ENCODE peak calls at places on chromosomes 13 and 19, in nine cellular contexts. One of them, this sample, is unnamed.

GRCh38 chr13:66328486-66328885 is 901.6 kb downstream of the PCDH9 start:
- DNase-seq in K562: no peak
- DNase-seq in esophagus muscularis mucosa: no peak
- DNase-seq in tibial nerve: no peak
- DNase-seq in transverse colon: no peak
- DNase-seq in upper lobe of left lung: no peak
- DNase-seq in sigmoid colon: no peak
- DNase-seq in A549: no peak
- DNase-seq in suprapubic skin: no peak
- DNase-seq in this sample: no peak

GRCh38 chr13:100734194-100734720 is 59.7 kb upstream of the TMTC4 start:
- DNase-seq in K562: no peak
- DNase-seq in esophagus muscularis mucosa: no peak
- DNase-seq in tibial nerve: no peak
- DNase-seq in transverse colon: no peak
- DNase-seq in upper lobe of left lung: no peak
- DNase-seq in sigmoid colon: no peak
- DNase-seq in A549: no peak
- DNase-seq in suprapubic skin: no peak
- DNase-seq in this sample: no peak

GRCh38 chr13:41652735-41653361 is 195.5 kb downstream of the RGCC start:
- DNase-seq in K562: peak; percentile 11
- DNase-seq in esophagus muscularis mucosa: no peak
- DNase-seq in tibial nerve: peak; percentile 59
- DNase-seq in transverse colon: no peak
- DNase-seq in upper lobe of left lung: no peak
- DNase-seq in sigmoid colon: no peak
- DNase-seq in A549: peak; percentile 7
- DNase-seq in suprapubic skin: no peak
- DNase-seq in this sample: no peak

GRCh38 chr19:8399681-8400188 is 9.6 kb downstream of the RAB11B start:
- DNase-seq in K562: no peak
- DNase-seq in esophagus muscularis mucosa: no peak
- DNase-seq in tibial nerve: no peak
- DNase-seq in transverse colon: no peak
- DNase-seq in upper lobe of left lung: no peak
- DNase-seq in sigmoid colon: no peak
- DNase-seq in A549: no peak
- DNase-seq in suprapubic skin: no peak
- DNase-seq in this sample: no peak

GRCh38 chr13:49374585-49375290 is 69.1 kb downstream of the CAB39L start:
- DNase-seq in K562: peak; percentile 7
- DNase-seq in esophagus muscularis mucosa: no peak
- DNase-seq in tibial nerve: no peak
- DNase-seq in transverse colon: no peak
- DNase-seq in upper lobe of left lung: no peak
- DNase-seq in sigmoid colon: no peak
- DNase-seq in A549: no peak
- DNase-seq in suprapubic skin: no peak
- DNase-seq in this sample: no peak

GRCh38 chr13:66660013-66660804 is 569.9 kb downstream of the PCDH9 start:
- DNase-seq in K562: no peak
- DNase-seq in esophagus muscularis mucosa: no peak
- DNase-seq in tibial nerve: no peak
- DNase-seq in transverse colon: no peak
- DNase-seq in upper lobe of left lung: no peak
- DNase-seq in sigmoid colon: no peak
- DNase-seq in A549: no peak
- DNase-seq in suprapubic skin: no peak
- DNase-seq in this sample: no peak

GRCh38 chr19:17302391-17303166 is 646 bp downstream of the ABHD8 start:
- DNase-seq in K562: no peak
- DNase-seq in esophagus muscularis mucosa: no peak
- DNase-seq in tibial nerve: no peak
- DNase-seq in transverse colon: no peak
- DNase-seq in upper lobe of left lung: peak; percentile 42
- DNase-seq in sigmoid colon: no peak
- DNase-seq in A549: no peak
- DNase-seq in suprapubic skin: no peak
- DNase-seq in this sample: no peak

GRCh38 chr13:28746289-28746612 is 27.5 kb upstream of the SLC46A3 start:
- DNase-seq in K562: no peak
- DNase-seq in esophagus muscularis mucosa: no peak
- DNase-seq in tibial nerve: no peak
- DNase-seq in transverse colon: no peak
- DNase-seq in upper lobe of left lung: no peak
- DNase-seq in sigmoid colon: no peak
- DNase-seq in A549: no peak
- DNase-seq in suprapubic skin: no peak
- DNase-seq in this sample: no peak

GRCh38 chr13:62512194-62513141 is 1096.8 kb upstream of the PCDH20 start:
- DNase-seq in K562: no peak
- DNase-seq in esophagus muscularis mucosa: no peak
- DNase-seq in tibial nerve: no peak
- DNase-seq in transverse colon: peak; percentile 9
- DNase-seq in upper lobe of left lung: peak; percentile 20
- DNase-seq in sigmoid colon: no peak
- DNase-seq in A549: peak; percentile 1
- DNase-seq in suprapubic skin: no peak
- DNase-seq in this sample: peak; percentile 42

GRCh38 chr19:52336117-52336811 is at the start of gene ZNF610:
- DNase-seq in K562: no peak
- DNase-seq in esophagus muscularis mucosa: peak; percentile 96
- DNase-seq in tibial nerve: peak; percentile 81
- DNase-seq in transverse colon: peak; percentile 89
- DNase-seq in upper lobe of left lung: peak; percentile 81
- DNase-seq in sigmoid colon: peak; percentile 94
- DNase-seq in A549: no peak
- DNase-seq in suprapubic skin: peak; percentile 92
- DNase-seq in this sample: peak; percentile 88

GRCh38 chr19:8050274-8051096 is 2.1 kb upstream of the CCL25 start:
- DNase-seq in K562: peak; percentile 97
- DNase-seq in esophagus muscularis mucosa: peak; percentile 95
- DNase-seq in tibial nerve: peak; percentile 79
- DNase-seq in transverse colon: peak; percentile 82
- DNase-seq in upper lobe of left lung: peak; percentile 94
- DNase-seq in sigmoid colon: peak; percentile 84
- DNase-seq in A549: peak; percentile 75
- DNase-seq in suprapubic skin: peak; percentile 91
- DNase-seq in this sample: peak; percentile 75

GRCh38 chr13:65532231-65532630 is 1697.9 kb downstream of the PCDH9 start:
- DNase-seq in K562: no peak
- DNase-seq in esophagus muscularis mucosa: no peak
- DNase-seq in tibial nerve: no peak
- DNase-seq in transverse colon: no peak
- DNase-seq in upper lobe of left lung: no peak
- DNase-seq in sigmoid colon: no peak
- DNase-seq in A549: no peak
- DNase-seq in suprapubic skin: no peak
- DNase-seq in this sample: no peak

GRCh38 chr13:87656311-87656710 is 14.9 kb upstream of the SLITRK5 start:
- DNase-seq in K562: no peak
- DNase-seq in esophagus muscularis mucosa: no peak
- DNase-seq in tibial nerve: no peak
- DNase-seq in transverse colon: no peak
- DNase-seq in upper lobe of left lung: no peak
- DNase-seq in sigmoid colon: no peak
- DNase-seq in A549: no peak
- DNase-seq in suprapubic skin: no peak
- DNase-seq in this sample: no peak

GRCh38 chr19:41192574-41193419 is at the start of gene CYP2S1:
- DNase-seq in K562: peak; percentile 94
- DNase-seq in esophagus muscularis mucosa: no peak
- DNase-seq in tibial nerve: no peak
- DNase-seq in transverse colon: peak; percentile 75
- DNase-seq in upper lobe of left lung: peak; percentile 63
- DNase-seq in sigmoid colon: no peak
- DNase-seq in A549: peak; percentile 93
- DNase-seq in suprapubic skin: no peak
- DNase-seq in this sample: peak; percentile 72

GRCh38 chr13:50519866-50520265 is 323.6 kb downstream of the DLEU7 start:
- DNase-seq in K562: no peak
- DNase-seq in esophagus muscularis mucosa: no peak
- DNase-seq in tibial nerve: no peak
- DNase-seq in transverse colon: no peak
- DNase-seq in upper lobe of left lung: no peak
- DNase-seq in sigmoid colon: no peak
- DNase-seq in A549: no peak
- DNase-seq in suprapubic skin: no peak
- DNase-seq in this sample: no peak

GRCh38 chr19:51901860-51902259 is 3.0 kb downstream of the ZNF649 start:
- DNase-seq in K562: no peak
- DNase-seq in esophagus muscularis mucosa: no peak
- DNase-seq in tibial nerve: no peak
- DNase-seq in transverse colon: no peak
- DNase-seq in upper lobe of left lung: no peak
- DNase-seq in sigmoid colon: no peak
- DNase-seq in A549: no peak
- DNase-seq in suprapubic skin: no peak
- DNase-seq in this sample: no peak

GRCh38 chr19:30479657-30480056 is 107.5 kb downstream of the ZNF536 start:
- DNase-seq in K562: no peak
- DNase-seq in esophagus muscularis mucosa: no peak
- DNase-seq in tibial nerve: no peak
- DNase-seq in transverse colon: no peak
- DNase-seq in upper lobe of left lung: no peak
- DNase-seq in sigmoid colon: no peak
- DNase-seq in A549: no peak
- DNase-seq in suprapubic skin: no peak
- DNase-seq in this sample: no peak

GRCh38 chr19:35533822-35534521 is 716 bp downstream of the GAPDHS start:
- DNase-seq in K562: no peak
- DNase-seq in esophagus muscularis mucosa: no peak
- DNase-seq in tibial nerve: peak; percentile 16
- DNase-seq in transverse colon: peak; percentile 49
- DNase-seq in upper lobe of left lung: peak; percentile 68
- DNase-seq in sigmoid colon: no peak
- DNase-seq in A549: no peak
- DNase-seq in suprapubic skin: no peak
- DNase-seq in this sample: peak; percentile 55

GRCh38 chr19:31338069-31338767 is 11.0 kb downstream of the TSHZ3 start:
- DNase-seq in K562: peak; percentile 26
- DNase-seq in esophagus muscularis mucosa: no peak
- DNase-seq in tibial nerve: peak; percentile 67
- DNase-seq in transverse colon: peak; percentile 47
- DNase-seq in upper lobe of left lung: no peak
- DNase-seq in sigmoid colon: peak; percentile 92
- DNase-seq in A549: peak; percentile 55
- DNase-seq in suprapubic skin: no peak
- DNase-seq in this sample: no peak

GRCh38 chr19:50402544-50403301 is 16.0 kb upstream of the SPIB start:
- DNase-seq in K562: no peak
- DNase-seq in esophagus muscularis mucosa: no peak
- DNase-seq in tibial nerve: no peak
- DNase-seq in transverse colon: no peak
- DNase-seq in upper lobe of left lung: no peak
- DNase-seq in sigmoid colon: no peak
- DNase-seq in A549: no peak
- DNase-seq in suprapubic skin: no peak
- DNase-seq in this sample: no peak

DNA sequence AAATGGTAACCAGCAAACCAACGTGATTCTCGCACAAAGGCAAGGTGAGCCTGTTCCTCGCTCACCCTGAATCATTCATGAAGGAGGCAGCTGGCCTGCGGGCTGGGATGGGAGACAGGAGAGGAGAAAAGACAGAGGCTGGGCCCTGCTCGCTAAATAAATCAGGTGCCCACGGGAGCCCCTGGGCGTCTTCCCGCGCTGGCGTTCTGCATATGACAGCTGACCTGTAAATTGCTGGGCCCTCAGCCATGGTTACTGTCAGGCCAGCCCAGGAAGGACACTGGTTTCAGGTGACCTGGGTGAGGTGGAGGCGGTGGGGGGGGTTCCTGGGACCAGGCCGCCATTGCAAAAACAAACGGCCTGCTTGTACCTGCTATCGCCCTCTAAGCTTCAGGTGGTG is 3.5 kb upstream of the PTBP1 start:
- DNase-seq in K562: no peak
- DNase-seq in esophagus muscularis mucosa: no peak
- DNase-seq in tibial nerve: no peak
- DNase-seq in transverse colon: no peak
- DNase-seq in upper lobe of left lung: no peak
- DNase-seq in sigmoid colon: no peak
- DNase-seq in A549: no peak
- DNase-seq in suprapubic skin: no peak
- DNase-seq in this sample: no peak
- TF ChIP-seq EP300 in K562: no peak
- TF ChIP-seq EP300 in esophagus muscularis mucosa: no peak
- TF ChIP-seq EP300 in tibial nerve: no peak
- TF ChIP-seq EP300 in transverse colon: no peak
- TF ChIP-seq EP300 in upper lobe of left lung: no peak
- TF ChIP-seq EP300 in sigmoid colon: no peak
- TF ChIP-seq EP300 in A549: no peak
- TF ChIP-seq EP300 in suprapubic skin: no peak
- TF ChIP-seq EP300 in this sample: no peak

GRCh38 chr19:39236527-39236926 is 8.3 kb downstream of the IFNL3 start:
- DNase-seq in K562: no peak
- DNase-seq in esophagus muscularis mucosa: no peak
- DNase-seq in tibial nerve: no peak
- DNase-seq in transverse colon: peak; percentile 31
- DNase-seq in upper lobe of left lung: no peak
- DNase-seq in sigmoid colon: no peak
- DNase-seq in A549: no peak
- DNase-seq in suprapubic skin: no peak
- DNase-seq in this sample: peak; percentile 37
- H3K4me3 ChIP-seq in K562: no peak overlapping the region
- H3K4me3 ChIP-seq in esophagus muscularis mucosa: no peak overlapping the region
- H3K4me3 ChIP-seq in tibial nerve: no peak overlapping the region
- H3K4me3 ChIP-seq in transverse colon: no peak overlapping the region
- H3K4me3 ChIP-seq in upper lobe of left lung: no peak overlapping the region
- H3K4me3 ChIP-seq in sigmoid colon: no peak overlapping the region
- H3K4me3 ChIP-seq in A549: no peak overlapping the region
- H3K4me3 ChIP-seq in suprapubic skin: no peak overlapping the region
- H3K4me3 ChIP-seq in this sample: no peak overlapping the region

DNA sequence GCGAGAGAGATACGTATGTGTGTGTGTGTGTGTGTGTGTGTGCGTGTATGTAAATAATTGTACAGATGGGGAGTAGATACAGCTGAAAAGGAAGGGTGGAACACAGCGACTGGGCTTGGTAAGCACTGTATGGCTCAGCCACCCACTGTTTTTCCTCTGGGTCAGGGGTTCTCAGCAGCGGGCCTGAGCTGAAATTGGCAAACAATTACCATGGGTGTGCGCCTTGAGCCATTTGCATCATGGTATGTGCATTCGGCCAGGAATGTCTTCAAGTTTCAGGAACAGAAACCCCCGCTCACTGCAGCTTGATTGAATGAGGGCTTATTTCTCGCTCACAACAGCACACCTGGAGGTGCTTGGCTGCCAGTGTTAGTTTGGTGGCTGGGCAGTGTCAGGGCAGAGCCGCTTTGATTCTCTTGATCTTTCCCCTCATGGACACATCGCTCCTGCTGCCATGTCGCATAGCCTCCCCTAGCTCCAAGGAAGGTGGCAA is 126.7 kb downstream of the SIPA1L3 start:
- DNase-seq in K562: no peak
- DNase-seq in esophagus muscularis mucosa: no peak
- DNase-seq in tibial nerve: no peak
- DNase-seq in transverse colon: peak; percentile 45
- DNase-seq in upper lobe of left lung: no peak
- DNase-seq in sigmoid colon: no peak
- DNase-seq in A549: no peak
- DNase-seq in suprapubic skin: no peak
- DNase-seq in this sample: no peak
- TF ChIP-seq CTCF in K562: no peak
- TF ChIP-seq CTCF in esophagus muscularis mucosa: no peak
- TF ChIP-seq CTCF in tibial nerve: no peak
- TF ChIP-seq CTCF in transverse colon: no peak
- TF ChIP-seq CTCF in upper lobe of left lung: no peak
- TF ChIP-seq CTCF in sigmoid colon: no peak
- TF ChIP-seq CTCF in A549: no peak
- TF ChIP-seq CTCF in suprapubic skin: no peak
- TF ChIP-seq CTCF in this sample: no peak

GRCh38 chr19:38862321-38863059 is 12.7 kb upstream of the HNRNPL start:
- DNase-seq in K562: no peak
- DNase-seq in esophagus muscularis mucosa: no peak
- DNase-seq in tibial nerve: peak; percentile 60
- DNase-seq in transverse colon: peak; percentile 59
- DNase-seq in upper lobe of left lung: peak; percentile 51
- DNase-seq in sigmoid colon: peak; percentile 94
- DNase-seq in A549: no peak
- DNase-seq in suprapubic skin: no peak
- DNase-seq in this sample: no peak
- TF ChIP-seq EP300 in K562: peak; percentile 82
- TF ChIP-seq EP300 in esophagus muscularis mucosa: no peak
- TF ChIP-seq EP300 in tibial nerve: peak; percentile 75
- TF ChIP-seq EP300 in transverse colon: peak; percentile 49
- TF ChIP-seq EP300 in upper lobe of left lung: no peak
- TF ChIP-seq EP300 in sigmoid colon: peak; percentile 74
- TF ChIP-seq EP300 in A549: no peak
- TF ChIP-seq EP300 in suprapubic skin: no peak
- TF ChIP-seq EP300 in this sample: no peak

This sample was measured in stomach.